ENCODE peak calls at places on chromosomes 16 and 17, in five cellular contexts. D, O, Y, G and A are unnamed samples.

GRCh38 chr16:29961479-29962343 is at the start of gene TMEM219:
- DNase-seq in O (peak; percentile 96), D (peak; percentile 87), G (peak; percentile 37), Y (peak; percentile 95), A (peak; percentile 62)

GRCh38 chr17:17837966-17838962 is 1.5 kb upstream of the SREBF1 start:
- DNase-seq in Y (no peak), D (no peak), G (no peak), O (no peak), A (peak; percentile 50)

GRCh38 chr17:47131761-47132160 is 57.3 kb downstream of the CDC27 start:
- DNase-seq in D (no peak), O (no peak), G (no peak), Y (no peak), A (peak; percentile 7)

GRCh38 chr17:1577186-1577585 is 14.6 kb upstream of the PITPNA start:
- DNase-seq in Y (no peak), D (no peak), G (peak; percentile 92), O (no peak), A (peak; percentile 85)

GRCh38 chr17:77944390-77945222 is 13.9 kb upstream of the TNRC6C start:
- DNase-seq in O (no peak), Y (no peak), D (no peak), G (no peak), A (no peak)

GRCh38 chr16:71542377-71542776 is 16.2 kb downstream of the CHST4 start:
- DNase-seq in Y (peak; percentile 29), G (no peak), D (no peak), O (peak; percentile 17), A (no peak)

GRCh38 chr17:45131616-45132301 is 556 bp downstream of the PLCD3 start:
- DNase-seq in G (no peak), Y (peak; percentile 36), D (no peak), O (peak; percentile 22), A (no peak)

GRCh38 chr17:17511971-17512858 is 16.0 kb upstream of the RASD1 start:
- DNase-seq in Y (no peak), D (no peak), G (peak; percentile 87), O (no peak), A (peak; percentile 89)

GRCh38 chr16:1080801-1081733 is 8.5 kb downstream of the SSTR5 start:
- DNase-seq in G (no peak), Y (no peak), O (no peak), D (no peak), A (no peak)

GRCh38 chr17:50371526-50371925 is 1.5 kb downstream of the MRPL27 start:
- DNase-seq in D (no peak), G (no peak), O (no peak), Y (no peak), A (no peak)

GRCh38 chr17:1992541-1992940 is 32.6 kb downstream of the RTN4RL1 start:
- DNase-seq in Y (no peak), D (no peak), O (no peak), G (no peak), A (no peak)